ENCODE peak calls at places on chromosomes 3 and 15, in nine cellular contexts. H is activated gamma-delta T cell treated with Interleukin-2 at 50 U/mL for 16 hours, S is fibroblast of gingiva, X is HTR-8/SVneo, U is COLO829, G is NCI-H1048, W is endothelial cell, T is T-cell, B is left colon. A is an unnamed sample.

GRCh38 chr3:50525987-50526386 is 22.6 kb upstream of the CACNA2D2 start:
- DNase-seq in H (peak; percentile 23), S (no peak), X (peak; percentile 66), U (peak; percentile 71), G (no peak), W (peak; percentile 56), T (no peak), B (peak; percentile 50), A (peak; percentile 17)

GRCh38 chr15:39364721-39365120 is 216.2 kb upstream of the THBS1 start:
- DNase-seq in H (no peak), S (no peak), X (no peak), U (no peak), G (no peak), W (no peak), T (no peak), B (no peak), A (no peak)

GRCh38 chr3:98561727-98562521 is 30.1 kb downstream of the GPR15 start:
- DNase-seq in H (no peak), S (no peak), X (no peak), U (peak; percentile 53), G (no peak), W (no peak), T (no peak), B (no peak), A (no peak)

GRCh38 chr3:102106421-102107097 is 257.2 kb downstream of the NFKBIZ start:
- DNase-seq in H (no peak), S (peak; percentile 25), X (no peak), U (no peak), G (no peak), W (no peak), T (no peak), B (no peak), A (peak; percentile 30)

GRCh38 chr15:75902129-75902557 is 1.5 kb upstream of the FBXO22 start:
- DNase-seq in H (no peak), S (no peak), X (no peak), U (no peak), G (no peak), W (no peak), T (no peak), B (no peak), A (no peak)

GRCh38 chr15:74458473-74458872 is 2.5 kb downstream of the UBL7 start:
- DNase-seq in H (no peak), S (no peak), X (no peak), U (no peak), G (no peak), W (no peak), T (no peak), B (no peak), A (no peak)

GRCh38 chr3:53238051-53238850 is 17.6 kb downstream of the TKT start:
- DNase-seq in H (no peak), S (peak; percentile 91), X (peak; percentile 84), U (peak; percentile 97), G (no peak), W (no peak), T (no peak), B (peak; percentile 47), A (peak; percentile 85)

GRCh38 chr3:131242201-131242600 is 139.4 kb upstream of the NUDT16 start:
- DNase-seq in H (no peak), S (no peak), X (no peak), U (peak; percentile 60), G (no peak), W (no peak), T (no peak), B (no peak), A (no peak)